ENCODE peak calls at places on chromosomes 11 and 22, in six cellular contexts. W is stimulated activated naive CD8-positive, alpha-beta T cell treated with anti-CD3 and anti-CD28 coated beads, Interleukin-15, amount 100 ng/mL, for 72 hours; A is body of pancreas; U is GM03348; G is RWPE1; M is fibroblast of villous mesenchyme. D is an unnamed sample.

GRCh38 chr11:62242021-62242420 is at the start of gene SCGB1D2:
- DNase-seq in W (no peak), M (no peak), A (peak), G (peak), U (no peak), D (no peak)

GRCh38 chr11:10181811-10182210 is 112.2 kb downstream of the SBF2 start:
- DNase-seq in A (no peak), G (peak), W (no peak), M (peak), U (peak), D (no peak)

GRCh38 chr22:38782402-38783094 is 11.4 kb downstream of the DNAL4 start:
- DNase-seq in U (peak), G (no peak), A (no peak), W (no peak), M (peak), D (peak)

GRCh38 chr11:1763336-1763795 is 361 bp downstream of the CTSD start:
- DNase-seq in G (no peak), A (no peak), U (peak), W (no peak), M (no peak), D (no peak)

GRCh38 chr11:61049066-61049382 is 53.3 kb upstream of the CD5 start:
- DNase-seq in W (no peak), M (no peak), A (no peak), G (no peak), U (no peak), D (no peak)

GRCh38 chr22:41621911-41622179 is 750 bp downstream of the XRCC6 start:
- DNase-seq in U (no peak), G (no peak), M (no peak), W (no peak), A (no peak), D (no peak)

GRCh38 chr11:65301491-65302329 is 13.0 kb upstream of the CDC42EP2 start:
- DNase-seq in A (no peak), G (no peak), W (no peak), M (peak), U (no peak), D (peak)

GRCh38 chr22:26516503-26516902 is 4.2 kb upstream of the TFIP11 start:
- DNase-seq in U (no peak), W (no peak), G (no peak), A (peak), M (no peak), D (no peak)

GRCh38 chr11:63837719-63838118 is 1.2 kb upstream of the MARK2 start:
- DNase-seq in A (no peak), M (no peak), U (no peak), G (no peak), W (no peak), D (no peak)

GRCh38 chr11:94602430-94603372 is 35.5 kb downstream of the PIWIL4 start:
- DNase-seq in M (peak), G (peak), W (peak), A (peak), U (peak), D (no peak)

GRCh38 chr11:66159585-66159984 is 89.5 kb downstream of the PACS1 start:
- DNase-seq in U (no peak), A (no peak), G (no peak), M (peak), W (no peak), D (no peak)

GRCh38 chr11:92703431-92703830 is 266.0 kb upstream of the MTNR1B start:
- DNase-seq in W (no peak), G (no peak), A (peak), U (peak), M (no peak), D (no peak)

GRCh38 chr11:85164743-85165142 is 462.4 kb downstream of the DLG2 start:
- DNase-seq in A (no peak), G (no peak), M (no peak), U (no peak), W (no peak), D (no peak)

GRCh38 chr22:41512421-41513194 is 31.7 kb downstream of the POLR3H start:
- DNase-seq in G (peak), W (no peak), A (no peak), U (peak), M (peak), D (peak)

GRCh38 chr11:121671276-121672168 is 218.8 kb upstream of the SORL1-AS1 start:
- DNase-seq in M (peak), U (peak), W (no peak), G (no peak), A (no peak), D (no peak)

GRCh38 chr22:29670615-29671014 is 49.2 kb upstream of the CABP7 start:
- DNase-seq in W (no peak), U (no peak), A (no peak), G (no peak), M (no peak), D (no peak)

GRCh38 chr11:109644158-109644557 is 222.2 kb downstream of the C11orf87 start:
- DNase-seq in A (peak), W (no peak), G (no peak), M (no peak), U (no peak), D (no peak)

GRCh38 chr11:88454881-88455280 is 117.3 kb upstream of the CTSC start:
- DNase-seq in U (no peak), G (peak), W (no peak), M (peak), A (no peak), D (no peak)

GRCh38 chr22:20949698-20950183 is 17.3 kb upstream of the AIFM3 start:
- DNase-seq in M (no peak), A (no peak), W (no peak), U (no peak), G (no peak), D (no peak)

GRCh38 chr22:39935622-39936021 is 24.6 kb upstream of the TMA7B start:
- DNase-seq in W (no peak), U (no peak), G (no peak), A (no peak), M (no peak), D (no peak)

GRCh38 chr11:72613977-72614376 is 60.2 kb downstream of the PDE2A start:
- DNase-seq in M (no peak), U (no peak), W (no peak), G (no peak), A (peak), D (no peak)